ENCODE peak calls at places on chromosomes 16 and 17, in five cellular contexts. S is body of pancreas; G is cardiac fibroblast; V is SJCRH30; U is activated T-helper 1 cell treated with anti-CD3 and anti-CD28 coated beads, Interleukin-12 subunit alpha, Interleukin-12 subunit beta, Interleukin-2, Interleukin-4 antibody, amounts not matched to agents 30 ng/mL and 10 ng/mL and 1 ng/mL, durations not matched to agents 14 hours and 24 hours and 36 hours. P is an unnamed sample.

GRCh38 chr17:27319536-27320221 is 25.8 kb downstream of the WSB1 start:
- DNase-seq in S (peak), G (peak), V (peak), U (no peak), P (peak)

GRCh38 chr17:64455993-64456885 is 7.3 kb downstream of the MILR1 start:
- DNase-seq in S (no peak), G (no peak), V (no peak), U (no peak), P (no peak)

GRCh38 chr16:760498-761343 is at the start of gene MSLN:
- DNase-seq in S (no peak), G (peak), V (no peak), U (no peak), P (no peak)

GRCh38 chr16:58031016-58031800 is 5.7 kb downstream of the MMP15 start:
- DNase-seq in S (peak), G (no peak), V (no peak), U (no peak), P (no peak)

GRCh38 chr16:67825906-67826305 is 16.2 kb upstream of the THAP11 start:
- DNase-seq in S (no peak), G (no peak), V (no peak), U (no peak), P (no peak)

GRCh38 chr17:78924481-78925151 is 571 bp downstream of the TIMP2 start:
- DNase-seq in S (peak), G (peak), V (peak), U (no peak), P (no peak)

GRCh38 chr17:57999496-58000017 is 7.5 kb downstream of the SRSF1 start:
- DNase-seq in S (no peak), G (peak), V (peak), U (no peak), P (no peak)

GRCh38 chr17:69757794-69758430 is 317.1 kb upstream of the KCNJ16 start:
- DNase-seq in S (no peak), G (peak), V (no peak), U (no peak), P (no peak)

P was measured in BE2C.